ENCODE peak calls at places on chromosomes 4 and X, in four cellular contexts. One of them, this sample, is unnamed.

GRCh38 chr4:177380730-177381287 is 61.4 kb downstream of the AGA start:
- DNase-seq in A673: peak
- DNase-seq in activated CD8-positive, alpha-beta memory T cell treated with anti-CD3 and anti-CD28 coated beads, Interleukin-2, amount 50 U/mL, for 48 hours: no peak
- DNase-seq in occipital lobe: no peak
- DNase-seq in this sample: no peak

GRCh38 chr4:138609943-138610350 is 367.8 kb upstream of the SLC7A11 start:
- DNase-seq in occipital lobe: no peak
- DNase-seq in A673: no peak
- DNase-seq in activated CD8-positive, alpha-beta memory T cell treated with anti-CD3 and anti-CD28 coated beads, Interleukin-2, amount 50 U/mL, for 48 hours: no peak
- DNase-seq in this sample: peak

GRCh38 chr4:120839974-120840751 is 82.4 kb downstream of the PRDM5 start:
- DNase-seq in activated CD8-positive, alpha-beta memory T cell treated with anti-CD3 and anti-CD28 coated beads, Interleukin-2, amount 50 U/mL, for 48 hours: no peak
- DNase-seq in A673: no peak
- DNase-seq in occipital lobe: no peak
- DNase-seq in this sample: no peak

GRCh38 chr4:89338206-89338605 is 30.6 kb upstream of the GPRIN3 start:
- DNase-seq in A673: no peak
- DNase-seq in activated CD8-positive, alpha-beta memory T cell treated with anti-CD3 and anti-CD28 coated beads, Interleukin-2, amount 50 U/mL, for 48 hours: no peak
- DNase-seq in occipital lobe: no peak
- DNase-seq in this sample: no peak

GRCh38 chr4:186886759-186887158 is 163.1 kb upstream of the FAT1 start:
- DNase-seq in A673: no peak
- DNase-seq in occipital lobe: no peak
- DNase-seq in activated CD8-positive, alpha-beta memory T cell treated with anti-CD3 and anti-CD28 coated beads, Interleukin-2, amount 50 U/mL, for 48 hours: no peak
- DNase-seq in this sample: no peak

GRCh38 chr4:87560802-87561201 is 31.6 kb upstream of the SPARCL1 start:
- DNase-seq in occipital lobe: no peak
- DNase-seq in A673: no peak
- DNase-seq in activated CD8-positive, alpha-beta memory T cell treated with anti-CD3 and anti-CD28 coated beads, Interleukin-2, amount 50 U/mL, for 48 hours: no peak
- DNase-seq in this sample: no peak

GRCh38 chrX:23737413-23737812 is 5.7 kb downstream of the ACOT9 start:
- DNase-seq in A673: no peak
- DNase-seq in occipital lobe: no peak
- DNase-seq in activated CD8-positive, alpha-beta memory T cell treated with anti-CD3 and anti-CD28 coated beads, Interleukin-2, amount 50 U/mL, for 48 hours: no peak
- DNase-seq in this sample: no peak

GRCh38 chrX:48779399-48779798 is 7.0 kb upstream of the GATA1 start:
- DNase-seq in occipital lobe: no peak
- DNase-seq in A673: no peak
- DNase-seq in activated CD8-positive, alpha-beta memory T cell treated with anti-CD3 and anti-CD28 coated beads, Interleukin-2, amount 50 U/mL, for 48 hours: no peak
- DNase-seq in this sample: no peak

GRCh38 chrX:2243913-2244460 is 256.8 kb downstream of the DHRSX start:
- DNase-seq in occipital lobe: no peak
- DNase-seq in A673: peak
- DNase-seq in activated CD8-positive, alpha-beta memory T cell treated with anti-CD3 and anti-CD28 coated beads, Interleukin-2, amount 50 U/mL, for 48 hours: no peak
- DNase-seq in this sample: no peak

GRCh38 chrX:56588397-56589188 is 25.2 kb downstream of the UBQLN2 start:
- DNase-seq in occipital lobe: no peak
- DNase-seq in A673: no peak
- DNase-seq in activated CD8-positive, alpha-beta memory T cell treated with anti-CD3 and anti-CD28 coated beads, Interleukin-2, amount 50 U/mL, for 48 hours: no peak
- DNase-seq in this sample: no peak

GRCh38 chr4:128162434-128162833 is 101.3 kb downstream of the LARP1B start:
- DNase-seq in A673: no peak
- DNase-seq in occipital lobe: no peak
- DNase-seq in activated CD8-positive, alpha-beta memory T cell treated with anti-CD3 and anti-CD28 coated beads, Interleukin-2, amount 50 U/mL, for 48 hours: no peak
- DNase-seq in this sample: no peak

GRCh38 chrX:103663921-103664320 is 22.6 kb downstream of the MORF4L2 start:
- DNase-seq in A673: no peak
- DNase-seq in activated CD8-positive, alpha-beta memory T cell treated with anti-CD3 and anti-CD28 coated beads, Interleukin-2, amount 50 U/mL, for 48 hours: no peak
- DNase-seq in occipital lobe: no peak
- DNase-seq in this sample: no peak

GRCh38 chrX:106862972-106863688 is 40.0 kb downstream of the RIPPLY1 start:
- DNase-seq in activated CD8-positive, alpha-beta memory T cell treated with anti-CD3 and anti-CD28 coated beads, Interleukin-2, amount 50 U/mL, for 48 hours: peak
- DNase-seq in A673: peak
- DNase-seq in occipital lobe: no peak
- DNase-seq in this sample: peak

GRCh38 chrX:70026851-70027200 is 22.9 kb downstream of the AWAT2 start:
- DNase-seq in occipital lobe: no peak
- DNase-seq in activated CD8-positive, alpha-beta memory T cell treated with anti-CD3 and anti-CD28 coated beads, Interleukin-2, amount 50 U/mL, for 48 hours: no peak
- DNase-seq in A673: no peak
- DNase-seq in this sample: no peak

GRCh38 chr4:98374643-98375042 is 113.5 kb downstream of the RAP1GDS1 start:
- DNase-seq in activated CD8-positive, alpha-beta memory T cell treated with anti-CD3 and anti-CD28 coated beads, Interleukin-2, amount 50 U/mL, for 48 hours: no peak
- DNase-seq in A673: no peak
- DNase-seq in occipital lobe: no peak
- DNase-seq in this sample: no peak

GRCh38 chr4:168656055-168656660 is 159.3 kb downstream of the PALLD start:
- DNase-seq in activated CD8-positive, alpha-beta memory T cell treated with anti-CD3 and anti-CD28 coated beads, Interleukin-2, amount 50 U/mL, for 48 hours: no peak
- DNase-seq in occipital lobe: no peak
- DNase-seq in A673: peak
- DNase-seq in this sample: no peak

This sample was measured in SK-MEL-5.